ENCODE peak calls at places on chromosomes 13 and 19, in four cellular contexts. C is GM10248; R is right atrium auricular region; F is stimulated activated CD4-positive, alpha-beta T cell treated with anti-CD3 and anti-CD28 coated beads, TNF-alpha, amount 100 ng/mL, for 24 hours. N is an unnamed sample.

GRCh38 chr19:41871573-41872383 is 5.3 kb upstream of the CD79A start:
- DNase-seq in C (peak), R (no peak), F (peak), N (no peak)

GRCh38 chr19:45527731-45528130 is 20.5 kb downstream of the VASP start:
- DNase-seq in C (no peak), R (no peak), F (no peak), N (no peak)

GRCh38 chr13:67229438-67230242 is 496 bp downstream of the PCDH9 start:
- DNase-seq in C (no peak), R (no peak), F (no peak), N (no peak)

GRCh38 chr19:46755077-46755852 is 9.0 kb upstream of the STRN4 start:
- DNase-seq in C (no peak), R (no peak), F (no peak), N (no peak)

GRCh38 chr19:46610851-46611770 is 10.0 kb downstream of the CALM3 start:
- DNase-seq in C (peak), R (no peak), F (no peak), N (no peak)

GRCh38 chr19:920051-920857 is 3.1 kb downstream of the KISS1R start:
- DNase-seq in C (peak), R (no peak), F (peak), N (peak)

GRCh38 chr13:23020246-23020843 is 160.4 kb upstream of the SGCG start:
- DNase-seq in C (peak), R (peak), F (no peak), N (peak)

GRCh38 chr13:98766120-98766519 is 13.6 kb upstream of the SLC15A1 start:
- DNase-seq in C (no peak), R (no peak), F (no peak), N (no peak)

GRCh38 chr19:46710687-46711086 is 6.2 kb downstream of the PRKD2 start:
- DNase-seq in C (no peak), R (no peak), F (no peak), N (no peak)

GRCh38 chr13:114099191-114099590 is 33.2 kb downstream of the RASA3 start:
- DNase-seq in C (peak), R (peak), F (no peak), N (peak)

GRCh38 chr19:14408641-14409120 is 10.5 kb downstream of the DDX39A start:
- DNase-seq in C (no peak), R (no peak), F (no peak), N (no peak)

GRCh38 chr13:41458939-41459753 is 1.8 kb downstream of the RGCC start:
- DNase-seq in C (peak), R (no peak), F (no peak), N (no peak)

GRCh38 chr13:21420706-21421105 is 38.4 kb downstream of the ZDHHC20 start:
- DNase-seq in C (no peak), R (no peak), F (no peak), N (no peak)

GRCh38 chr13:40673061-40673397 is 6.6 kb upstream of the FOXO1 start:
- DNase-seq in C (no peak), R (no peak), F (no peak), N (no peak)

GRCh38 chr13:35699181-35699580 is 222.7 kb upstream of the MAB21L1 start:
- DNase-seq in C (no peak), R (peak), F (no peak), N (no peak)

GRCh38 chr13:44052843-44053607 is 173.3 kb downstream of the LACC1 start:
- DNase-seq in C (no peak), R (no peak), F (no peak), N (no peak)

GRCh38 chr13:44196186-44196751 is 177.4 kb upstream of the SERP2 start:
- DNase-seq in C (no peak), R (no peak), F (no peak), N (no peak)

GRCh38 chr13:100203696-100204367 is 114.9 kb downstream of the PCCA start:
- DNase-seq in C (no peak), R (no peak), F (no peak), N (no peak)

GRCh38 chr13:51912091-51912490 is 50.3 kb downstream of the CCDC70 start:
- DNase-seq in C (no peak), R (no peak), F (no peak), N (peak)

GRCh38 chr13:28564030-28564429 is 69.1 kb upstream of the FLT1 start:
- DNase-seq in C (no peak), R (no peak), F (no peak), N (no peak)

GRCh38 chr13:101917475-101917810 is 465.0 kb downstream of the ITGBL1 start:
- DNase-seq in C (peak), R (no peak), F (no peak), N (no peak)

GRCh38 chr19:50906217-50906616 is 5.0 kb downstream of the KLK4 start:
- DNase-seq in C (peak), R (no peak), F (no peak), N (peak)

N was measured in hypothalamus.